ENCODE peak calls at places on chromosomes 16 and 17, in ten cellular contexts. S is endothelial cell; Y is PC-9; F is neuronal stem cell; P is CD8-positive, alpha-beta T cell; A is ELR; X is stimulated activated CD8-positive, alpha-beta memory T cell treated with anti-CD3 and anti-CD28 coated beads, Interleukin-4, amount 100 ng/mL, for 1 hour; R is hepatic stellate cell; M is amygdala; L is activated CD4-positive, alpha-beta T cell treated with anti-CD3 and anti-CD28 coated beads for 24 hours. J is an unnamed sample.

GRCh38 chr17:77846531-77847085 is 111.9 kb upstream of the TNRC6C start:
- DNase-seq in M (no peak), L (no peak), X (no peak), S (no peak), P (no peak), R (no peak), A (no peak), F (no peak), Y (no peak), J (no peak)

GRCh38 chr16:56411123-56411522 is 14.2 kb downstream of the AMFR start:
- DNase-seq in M (no peak), A (no peak), Y (no peak), S (no peak), L (no peak), F (no peak), R (no peak), X (no peak), P (no peak), J (no peak)

GRCh38 chr17:8382052-8382879 is 727 bp downstream of the RPL26 start:
- DNase-seq in L (no peak), R (no peak), F (no peak), A (peak), Y (no peak), P (no peak), X (no peak), M (no peak), S (no peak), J (peak)

GRCh38 chr16:75263963-75264445 is 12.6 kb upstream of the BCAR1 start:
- DNase-seq in Y (peak), L (no peak), S (no peak), P (no peak), A (peak), M (no peak), R (no peak), F (no peak), X (no peak), J (peak)

GRCh38 chr16:10528635-10529034 is 51.8 kb downstream of the EMP2 start:
- DNase-seq in A (no peak), R (no peak), X (no peak), Y (no peak), M (no peak), S (no peak), L (no peak), F (no peak), P (no peak), J (no peak)

GRCh38 chr16:48965391-48965790 is 316.2 kb downstream of the CBLN1 start:
- DNase-seq in L (no peak), M (no peak), F (no peak), A (peak), Y (no peak), P (no peak), S (no peak), R (no peak), X (no peak), J (no peak)

GRCh38 chr16:76235025-76235424 is 42.2 kb upstream of the CNTNAP4 start:
- DNase-seq in L (no peak), X (no peak), Y (no peak), S (no peak), P (no peak), R (no peak), F (no peak), M (no peak), A (no peak), J (no peak)

GRCh38 chr16:85649978-85650863 is 37.1 kb downstream of the GSE1 start:
- DNase-seq in A (no peak), R (no peak), S (no peak), X (no peak), L (no peak), P (no peak), M (no peak), F (no peak), Y (no peak), J (no peak)

GRCh38 chr17:41767324-41768042 is 19.0 kb downstream of the JUP start:
- DNase-seq in M (no peak), Y (no peak), L (no peak), P (no peak), R (no peak), S (no peak), F (no peak), X (no peak), A (no peak), J (no peak)

GRCh38 chr16:2810651-2811050 is 6.4 kb upstream of the PRSS21 start:
- DNase-seq in M (no peak), P (no peak), Y (no peak), X (no peak), R (no peak), F (no peak), S (no peak), A (no peak), L (no peak), J (no peak)

GRCh38 chr16:2121853-2122252 is 13.8 kb downstream of the PKD1 start:
- DNase-seq in R (no peak), P (no peak), Y (no peak), F (no peak), S (no peak), A (no peak), X (no peak), L (no peak), M (peak), J (no peak)

GRCh38 chr16:66382171-66382965 is 15.9 kb downstream of the CDH5 start:
- DNase-seq in L (no peak), R (peak), P (no peak), S (peak), M (no peak), A (peak), F (no peak), X (no peak), Y (peak), J (peak)

GRCh38 chr17:65366102-65366844 is 195.2 kb downstream of the AXIN2 start:
- DNase-seq in X (no peak), S (no peak), L (peak), A (no peak), P (no peak), Y (no peak), F (no peak), R (no peak), M (no peak), J (no peak)

GRCh38 chr16:4016648-4017047 is 99.6 kb downstream of the ADCY9 start:
- DNase-seq in L (no peak), P (no peak), Y (no peak), A (no peak), S (no peak), R (no peak), X (no peak), M (no peak), F (no peak), J (no peak)

GRCh38 chr17:81966343-81967243 is 5.6 kb upstream of the NOTUM start:
- DNase-seq in S (no peak), L (no peak), Y (no peak), P (no peak), X (no peak), F (no peak), A (no peak), M (peak), R (no peak), J (no peak)

GRCh38 chr17:66676421-66676820 is 158.5 kb upstream of the CACNG5 start:
- DNase-seq in R (no peak), X (no peak), S (no peak), P (no peak), L (no peak), F (no peak), Y (peak), A (peak), M (no peak), J (peak)

GRCh38 chr16:30769379-30770089 is 7.4 kb downstream of the RNF40 start:
- DNase-seq in S (no peak), A (no peak), X (no peak), P (no peak), F (no peak), M (no peak), R (no peak), Y (no peak), L (no peak), J (no peak)

GRCh38 chr16:50152386-50152806 is 710 bp upstream of the TENT4B start:
- DNase-seq in F (no peak), Y (no peak), L (peak), M (peak), A (peak), X (peak), S (no peak), P (peak), R (peak), J (peak)

GRCh38 chr16:20906225-20906870 is 5.8 kb downstream of the LYRM1 start:
- DNase-seq in Y (peak), F (no peak), M (no peak), A (peak), R (peak), S (no peak), P (no peak), L (no peak), X (no peak), J (peak)

J was measured in kidney tubule cell.